ENCODE peak calls at places on chromosome 4, in five cellular contexts. Z is K562; C is stimulated activated CD8-positive, alpha-beta memory T cell treated with anti-CD3 and anti-CD28 coated beads, Interleukin-15, amount 100 ng/mL, for 4 hours; O is stimulated activated CD4-positive, alpha-beta T cell treated with anti-CD3 and anti-CD28 coated beads, TNF-alpha, amount 100 ng/mL, for 48 hours; F is mesendoderm. Y is an unnamed sample.

GRCh38 chr4:185470503-185471195 is 884 bp downstream of the CCDC110 start:
- DNase-seq in F (peak), O (no peak), C (peak), Z (peak), Y (no peak)

GRCh38 chr4:31069151-31069550 is 349.0 kb downstream of the PCDH7 start:
- DNase-seq in F (no peak), Z (no peak), C (no peak), O (no peak), Y (no peak)

GRCh38 chr4:42671431-42672194 is 14.7 kb upstream of the ATP8A1 start:
- DNase-seq in Z (no peak), C (peak), F (peak), O (peak), Y (no peak)

GRCh38 chr4:182536221-182536620 is 293.0 kb downstream of the TENM3 start:
- DNase-seq in C (no peak), F (peak), Z (no peak), O (no peak), Y (no peak)

GRCh38 chr4:153115322-153116100 is 88.7 kb upstream of the TRIM2 start:
- DNase-seq in C (peak), O (peak), F (no peak), Z (no peak), Y (no peak)

GRCh38 chr4:13427599-13428325 is 56.4 kb downstream of the RAB28 start:
- DNase-seq in O (no peak), Z (no peak), C (no peak), F (peak), Y (no peak)

GRCh38 chr4:3321295-3321889 is 28.6 kb downstream of the RGS12 start:
- DNase-seq in Z (no peak), F (no peak), O (no peak), C (no peak), Y (no peak)

GRCh38 chr4:135731681-135732080 is 1530.1 kb upstream of the PABPC4L start:
- DNase-seq in F (no peak), C (no peak), O (no peak), Z (no peak), Y (no peak)

GRCh38 chr4:140049924-140050681 is 103.9 kb downstream of the MAML3 start:
- DNase-seq in Z (no peak), F (peak), C (no peak), O (no peak), Y (peak)

GRCh38 chr4:156568479-156568878 is 403.1 kb downstream of the PDGFC start:
- DNase-seq in O (no peak), C (no peak), F (no peak), Z (no peak), Y (no peak)

GRCh38 chr4:95267081-95267480 is 281.7 kb downstream of the UNC5C start:
- DNase-seq in F (peak), C (no peak), Z (no peak), O (no peak), Y (no peak)

GRCh38 chr4:23290656-23291055 is 597.9 kb downstream of the GBA3 start:
- DNase-seq in O (no peak), C (no peak), Z (no peak), F (peak), Y (no peak)

GRCh38 chr4:39259571-39260330 is 77.4 kb downstream of the WDR19 start:
- DNase-seq in F (no peak), C (no peak), O (no peak), Z (no peak), Y (no peak)

GRCh38 chr4:102627831-102628523 is 126.8 kb downstream of the NFKB1 start:
- DNase-seq in C (no peak), Z (no peak), F (no peak), O (no peak), Y (no peak)

GRCh38 chr4:182932651-182933050 is 15.5 kb upstream of the DCTD start:
- DNase-seq in Z (no peak), C (no peak), F (no peak), O (no peak), Y (no peak)

GRCh38 chr4:115548123-115548522 is 434.7 kb upstream of the NDST4 start:
- DNase-seq in C (no peak), Z (no peak), F (no peak), O (no peak), Y (no peak)

GRCh38 chr4:153668647-153669046 is 15.4 kb upstream of the TLR2 start:
- DNase-seq in F (no peak), O (no peak), Z (no peak), C (no peak), Y (no peak)

GRCh38 chr4:10006236-10006603 is 15.1 kb downstream of the SLC2A9 start:
- DNase-seq in C (no peak), Z (no peak), O (no peak), F (no peak), Y (no peak)

GRCh38 chr4:150032541-150032940 is 45.7 kb upstream of the DCLK2 start:
- DNase-seq in F (no peak), Z (no peak), C (no peak), O (no peak), Y (no peak)

GRCh38 chr4:182938213-182938645 is 21.0 kb upstream of the DCTD start:
- DNase-seq in O (peak), F (peak), C (peak), Z (peak), Y (no peak)

GRCh38 chr4:127856485-127857447 is 23.9 kb upstream of the PLK4 start:
- DNase-seq in C (no peak), F (peak), O (no peak), Z (no peak), Y (no peak)

GRCh38 chr4:101660607-101661006 is 129.9 kb upstream of the BANK1 start:
- DNase-seq in O (no peak), C (no peak), F (no peak), Z (no peak), Y (no peak)

GRCh38 chr4:133483600-133484246 is 334.6 kb downstream of the PCDH10 start:
- DNase-seq in F (peak), O (no peak), Z (no peak), C (no peak), Y (no peak)

GRCh38 chr4:53094040-53094439 is 231.9 kb downstream of the RASL11B start:
- DNase-seq in O (no peak), F (no peak), C (no peak), Z (no peak), Y (no peak)

GRCh38 chr4:169116270-169116901 is 106.3 kb upstream of the CBR4 start:
- DNase-seq in C (no peak), O (no peak), Z (no peak), F (no peak), Y (no peak)

GRCh38 chr4:118740869-118741268 is 55.7 kb downstream of the METTL14 start:
- DNase-seq in O (no peak), Z (peak), F (no peak), C (no peak), Y (no peak)

GRCh38 chr4:107258359-107258758 is 222.2 kb upstream of the DKK2 start:
- DNase-seq in F (no peak), C (no peak), O (no peak), Z (no peak), Y (no peak)